ENCODE peak calls at places on chromosomes 12 and 14, in four cellular contexts. W, G, T and C are unnamed samples.

GRCh38 chr14:61860294-61860918 is 98.2 kb downstream of the SNAPC1 start:
- DNase-seq in W (peak; percentile 37), T (peak; percentile 25), G (peak; percentile 44), C (peak; percentile 59)

GRCh38 chr12:119838781-119839180 is 38.3 kb downstream of the CIT start:
- DNase-seq in T (no peak), G (no peak), W (no peak), C (no peak)

GRCh38 chr12:12081836-12082497 is 11.2 kb downstream of the BCL2L14 start:
- DNase-seq in G (peak; percentile 39), W (peak; percentile 57), T (no peak), C (peak; percentile 60)

GRCh38 chr12:76303365-76303764 is 44.9 kb downstream of the BBS10 start:
- DNase-seq in G (no peak), W (no peak), T (no peak), C (no peak)

GRCh38 chr14:30849354-30849753 is 25.0 kb upstream of the COCH start:
- DNase-seq in T (peak; percentile 20), G (peak; percentile 79), W (no peak), C (no peak)

GRCh38 chr12:50196537-50196936 is 29.4 kb upstream of the CERS5 start:
- DNase-seq in G (no peak), T (no peak), W (no peak), C (no peak)

GRCh38 chr14:75373133-75373532 is 54.7 kb upstream of the JDP2 start:
- DNase-seq in W (no peak), G (no peak), T (no peak), C (no peak)

GRCh38 chr12:116157845-116158267 is 119.6 kb downstream of the MED13L start:
- DNase-seq in T (no peak), G (no peak), W (no peak), C (no peak)

GRCh38 chr12:111773801-111774551 is 7.2 kb downstream of the ALDH2 start:
- DNase-seq in G (no peak), T (peak; percentile 72), W (no peak), C (no peak)

GRCh38 chr14:22974530-22975313 is 7.6 kb downstream of the AJUBA start:
- DNase-seq in W (no peak), G (no peak), T (no peak), C (no peak)

GRCh38 chr12:27899151-27899661 is 73.3 kb downstream of the PTHLH start:
- DNase-seq in T (no peak), G (no peak), W (no peak), C (no peak)

GRCh38 chr14:22438742-22439141 is 150.3 kb downstream of the DAD1 start:
- DNase-seq in G (no peak), W (no peak), T (peak; percentile 58), C (no peak)

GRCh38 chr12:124413915-124414314 is 119.0 kb downstream of the RFLNA start:
- DNase-seq in G (no peak), T (no peak), W (no peak), C (no peak)

GRCh38 chr12:52079576-52080402 is at the start of gene SMIM41:
- DNase-seq in T (no peak), W (no peak), G (no peak), C (no peak)
- TF ChIP-seq POLR2AphosphoS5 in T (no peak), W (no peak), G (no peak), C (no peak)

GRCh38 chr14:33254342-33254741 is 315.7 kb downstream of the NPAS3 start:
- DNase-seq in W (no peak), T (no peak), G (no peak), C (no peak)

GRCh38 chr14:33259764-33260163 is 321.1 kb downstream of the NPAS3 start:
- DNase-seq in T (no peak), W (no peak), G (no peak), C (no peak)

GRCh38 chr14:33249361-33249760 is 310.7 kb downstream of the NPAS3 start:
- DNase-seq in W (no peak), T (no peak), G (no peak), C (no peak)

GRCh38 chr14:33254876-33255275 is 316.2 kb downstream of the NPAS3 start:
- DNase-seq in W (no peak), T (no peak), G (no peak), C (no peak)
- TF ChIP-seq SPI1 in W (no peak), T (no peak), G (no peak), C (no peak)

DNA sequence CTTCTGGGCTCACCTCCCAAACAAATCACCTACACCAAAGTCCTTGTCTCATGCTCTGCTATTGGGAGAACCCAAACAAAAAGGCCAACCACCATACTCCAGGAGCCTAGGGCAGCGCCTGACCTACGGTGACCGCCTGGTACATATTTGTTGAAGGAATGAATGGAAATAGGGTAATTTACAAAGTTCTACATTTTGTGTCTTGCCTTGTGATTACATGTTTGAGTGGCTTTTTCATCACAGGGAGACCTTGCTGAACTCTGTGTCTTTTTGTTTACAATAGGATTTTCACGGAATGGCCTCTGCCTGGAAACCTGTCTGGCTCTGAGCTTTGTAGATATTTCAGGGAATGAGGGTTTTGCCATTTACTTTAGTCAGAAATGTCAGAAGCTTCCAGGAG is 11.3 kb upstream of the PRIMA1 start:
- DNase-seq in T (no peak), G (no peak), W (no peak), C (no peak)
- TF ChIP-seq POLR2AphosphoS5 in T (no peak), G (no peak), W (no peak), C (no peak)

DNA sequence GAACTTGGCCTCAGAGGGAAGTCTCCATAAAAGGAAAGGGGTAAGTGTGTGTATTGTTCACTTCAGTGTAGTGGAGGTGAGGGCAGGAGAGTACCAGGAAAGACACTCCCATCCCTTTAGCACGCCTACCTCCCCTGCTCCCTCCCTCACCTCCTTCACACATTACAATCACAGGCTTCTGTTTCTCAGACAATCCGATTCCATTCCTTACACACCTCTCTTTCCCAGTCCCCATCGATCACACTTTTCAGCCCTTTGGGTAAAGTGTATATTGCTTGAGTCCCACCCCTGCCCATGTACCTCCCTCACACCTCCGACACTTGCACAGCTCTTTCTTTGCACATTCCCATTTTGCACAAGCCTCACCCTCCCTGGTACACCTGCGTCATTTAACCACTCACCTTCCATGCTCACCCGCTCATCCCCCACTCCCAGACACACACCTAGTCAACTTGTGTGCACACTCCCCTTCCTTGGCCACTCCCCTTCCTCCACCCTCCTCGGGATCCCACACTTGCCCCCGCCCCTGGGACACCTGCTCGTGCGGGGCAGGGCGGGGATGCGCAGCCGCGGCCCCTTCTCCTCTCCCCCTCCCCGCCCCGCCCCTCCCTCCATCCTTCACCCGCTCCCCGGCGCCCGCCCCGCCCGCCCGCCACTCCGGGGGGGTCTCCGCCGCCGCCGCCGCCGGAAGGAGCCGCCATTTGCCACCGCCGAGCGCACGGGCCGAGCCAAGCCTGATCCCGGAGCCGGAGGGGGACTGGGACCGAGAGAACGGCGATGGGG is at the start of gene MARCHF9:
- DNase-seq in G (no peak), W (peak; percentile 88), T (peak; percentile 63), C (peak; percentile 71)
- TF ChIP-seq SPI1 in G (no peak), W (no peak), T (no peak), C (no peak)